ENCODE peak calls at places on chromosomes 13 and 19, in ten cellular contexts. One of them, this sample, is unnamed.
A peak's percentile ranks its signal among the peaks of the same experiment; 100 is the strongest.

GRCh38 chr19:18449552-18449951 is 11.6 kb upstream of the ISYNA1 start:
- DNase-seq in breast epithelium: no peak
- DNase-seq in mammary epithelial cell: no peak
- DNase-seq in esophagus squamous epithelium: no peak
- DNase-seq in GM23248: no peak
- DNase-seq in naive thymus-derived CD4-positive, alpha-beta T cell: no peak
- DNase-seq in CD8-positive, alpha-beta T cell: no peak
- DNase-seq in heart left ventricle: no peak
- DNase-seq in left lung: no peak
- DNase-seq in IMR-90: no peak
- DNase-seq in this sample: no peak

GRCh38 chr19:27776524-27776923 is 1436.4 kb downstream of the UQCRFS1 start:
- DNase-seq in CD8-positive, alpha-beta T cell: no peak
- DNase-seq in naive thymus-derived CD4-positive, alpha-beta T cell: no peak
- DNase-seq in left lung: no peak
- DNase-seq in esophagus squamous epithelium: no peak
- DNase-seq in heart left ventricle: no peak
- DNase-seq in breast epithelium: no peak
- DNase-seq in IMR-90: no peak
- DNase-seq in GM23248: no peak
- DNase-seq in mammary epithelial cell: no peak
- DNase-seq in this sample: no peak

GRCh38 chr19:12769689-12770088 is 5.7 kb downstream of the HOOK2 start:
- DNase-seq in breast epithelium: no peak
- DNase-seq in esophagus squamous epithelium: no peak
- DNase-seq in CD8-positive, alpha-beta T cell: peak; percentile 31
- DNase-seq in GM23248: no peak
- DNase-seq in mammary epithelial cell: no peak
- DNase-seq in IMR-90: no peak
- DNase-seq in heart left ventricle: no peak
- DNase-seq in left lung: peak; percentile 85
- DNase-seq in naive thymus-derived CD4-positive, alpha-beta T cell: peak; percentile 39
- DNase-seq in this sample: no peak

GRCh38 chr13:43546260-43546659 is 240.5 kb downstream of the ENOX1 start:
- DNase-seq in breast epithelium: no peak
- DNase-seq in esophagus squamous epithelium: no peak
- DNase-seq in GM23248: no peak
- DNase-seq in mammary epithelial cell: no peak
- DNase-seq in left lung: no peak
- DNase-seq in naive thymus-derived CD4-positive, alpha-beta T cell: no peak
- DNase-seq in CD8-positive, alpha-beta T cell: no peak
- DNase-seq in IMR-90: no peak
- DNase-seq in heart left ventricle: peak; percentile 82
- DNase-seq in this sample: no peak

GRCh38 chr13:97226788-97227627 is 4.9 kb downstream of the MBNL2 start:
- DNase-seq in GM23248: peak; percentile 58
- DNase-seq in heart left ventricle: no peak
- DNase-seq in CD8-positive, alpha-beta T cell: peak; percentile 63
- DNase-seq in left lung: no peak
- DNase-seq in IMR-90: no peak
- DNase-seq in esophagus squamous epithelium: no peak
- DNase-seq in mammary epithelial cell: no peak
- DNase-seq in breast epithelium: no peak
- DNase-seq in naive thymus-derived CD4-positive, alpha-beta T cell: peak; percentile 37
- DNase-seq in this sample: no peak

GRCh38 chr13:72851678-72852014 is 69.7 kb downstream of the PIBF1 start:
- DNase-seq in CD8-positive, alpha-beta T cell: no peak
- DNase-seq in left lung: no peak
- DNase-seq in heart left ventricle: no peak
- DNase-seq in naive thymus-derived CD4-positive, alpha-beta T cell: no peak
- DNase-seq in GM23248: no peak
- DNase-seq in breast epithelium: no peak
- DNase-seq in mammary epithelial cell: no peak
- DNase-seq in IMR-90: no peak
- DNase-seq in esophagus squamous epithelium: no peak
- DNase-seq in this sample: no peak

GRCh38 chr13:20525144-20525600 is 485 bp downstream of the CRYL1 start:
- DNase-seq in CD8-positive, alpha-beta T cell: peak; percentile 24
- DNase-seq in heart left ventricle: peak; percentile 39
- DNase-seq in naive thymus-derived CD4-positive, alpha-beta T cell: peak; percentile 34
- DNase-seq in IMR-90: no peak
- DNase-seq in left lung: peak; percentile 88
- DNase-seq in GM23248: peak; percentile 44
- DNase-seq in mammary epithelial cell: peak; percentile 7
- DNase-seq in breast epithelium: no peak
- DNase-seq in esophagus squamous epithelium: no peak
- DNase-seq in this sample: no peak

GRCh38 chr19:5951338-5951861 is 26.5 kb downstream of the RANBP3 start:
- DNase-seq in mammary epithelial cell: no peak
- DNase-seq in IMR-90: no peak
- DNase-seq in CD8-positive, alpha-beta T cell: no peak
- DNase-seq in left lung: peak; percentile 77
- DNase-seq in esophagus squamous epithelium: no peak
- DNase-seq in GM23248: no peak
- DNase-seq in heart left ventricle: peak; percentile 53
- DNase-seq in naive thymus-derived CD4-positive, alpha-beta T cell: no peak
- DNase-seq in breast epithelium: no peak
- DNase-seq in this sample: no peak

GRCh38 chr19:51727349-51727880 is 3.6 kb upstream of the HAS1 start:
- DNase-seq in CD8-positive, alpha-beta T cell: no peak
- DNase-seq in esophagus squamous epithelium: no peak
- DNase-seq in heart left ventricle: no peak
- DNase-seq in left lung: no peak
- DNase-seq in IMR-90: no peak
- DNase-seq in GM23248: peak; percentile 77
- DNase-seq in naive thymus-derived CD4-positive, alpha-beta T cell: no peak
- DNase-seq in breast epithelium: no peak
- DNase-seq in mammary epithelial cell: peak; percentile 91
- DNase-seq in this sample: peak; percentile 47

GRCh38 chr13:21106089-21106488 is 44.7 kb upstream of the LATS2 start:
- DNase-seq in IMR-90: peak; percentile 74
- DNase-seq in CD8-positive, alpha-beta T cell: no peak
- DNase-seq in naive thymus-derived CD4-positive, alpha-beta T cell: no peak
- DNase-seq in left lung: no peak
- DNase-seq in breast epithelium: no peak
- DNase-seq in esophagus squamous epithelium: no peak
- DNase-seq in heart left ventricle: no peak
- DNase-seq in mammary epithelial cell: no peak
- DNase-seq in GM23248: peak; percentile 75
- DNase-seq in this sample: no peak

GRCh38 chr19:13797870-13798269 is 2.6 kb downstream of the ZSWIM4 start:
- DNase-seq in esophagus squamous epithelium: no peak
- DNase-seq in IMR-90: peak; percentile 71
- DNase-seq in naive thymus-derived CD4-positive, alpha-beta T cell: no peak
- DNase-seq in GM23248: peak; percentile 90
- DNase-seq in mammary epithelial cell: peak; percentile 80
- DNase-seq in breast epithelium: no peak
- DNase-seq in left lung: no peak
- DNase-seq in heart left ventricle: peak; percentile 51
- DNase-seq in CD8-positive, alpha-beta T cell: no peak
- DNase-seq in this sample: no peak

GRCh38 chr13:100392709-100393630 is 195.6 kb downstream of the GGACT start:
- DNase-seq in mammary epithelial cell: peak; percentile 94
- DNase-seq in CD8-positive, alpha-beta T cell: peak; percentile 52
- DNase-seq in naive thymus-derived CD4-positive, alpha-beta T cell: no peak
- DNase-seq in esophagus squamous epithelium: peak; percentile 5
- DNase-seq in heart left ventricle: peak; percentile 60
- DNase-seq in left lung: no peak
- DNase-seq in GM23248: peak; percentile 99
- DNase-seq in breast epithelium: no peak
- DNase-seq in IMR-90: peak; percentile 100
- DNase-seq in this sample: peak; percentile 88

GRCh38 chr13:100397627-100398026 is 191.0 kb downstream of the GGACT start:
- DNase-seq in esophagus squamous epithelium: no peak
- DNase-seq in breast epithelium: no peak
- DNase-seq in heart left ventricle: no peak
- DNase-seq in mammary epithelial cell: no peak
- DNase-seq in naive thymus-derived CD4-positive, alpha-beta T cell: no peak
- DNase-seq in left lung: no peak
- DNase-seq in IMR-90: no peak
- DNase-seq in CD8-positive, alpha-beta T cell: no peak
- DNase-seq in GM23248: no peak
- DNase-seq in this sample: no peak

GRCh38 chr13:100395698-100396373 is 192.8 kb downstream of the GGACT start:
- DNase-seq in left lung: no peak
- DNase-seq in mammary epithelial cell: no peak
- DNase-seq in GM23248: no peak
- DNase-seq in naive thymus-derived CD4-positive, alpha-beta T cell: no peak
- DNase-seq in IMR-90: no peak
- DNase-seq in esophagus squamous epithelium: no peak
- DNase-seq in breast epithelium: no peak
- DNase-seq in CD8-positive, alpha-beta T cell: no peak
- DNase-seq in heart left ventricle: no peak
- DNase-seq in this sample: no peak

GRCh38 chr13:100396771-100397170 is 191.8 kb downstream of the GGACT start:
- DNase-seq in left lung: no peak
- DNase-seq in mammary epithelial cell: no peak
- DNase-seq in heart left ventricle: no peak
- DNase-seq in CD8-positive, alpha-beta T cell: no peak
- DNase-seq in GM23248: no peak
- DNase-seq in naive thymus-derived CD4-positive, alpha-beta T cell: no peak
- DNase-seq in breast epithelium: no peak
- DNase-seq in IMR-90: no peak
- DNase-seq in esophagus squamous epithelium: no peak
- DNase-seq in this sample: no peak

GRCh38 chr13:100394005-100394695 is 194.4 kb downstream of the GGACT start:
- DNase-seq in heart left ventricle: no peak
- DNase-seq in mammary epithelial cell: no peak
- DNase-seq in IMR-90: peak; percentile 92
- DNase-seq in left lung: no peak
- DNase-seq in GM23248: peak; percentile 94
- DNase-seq in esophagus squamous epithelium: no peak
- DNase-seq in CD8-positive, alpha-beta T cell: no peak
- DNase-seq in breast epithelium: no peak
- DNase-seq in naive thymus-derived CD4-positive, alpha-beta T cell: peak; percentile 15
- DNase-seq in this sample: no peak
- H3K27ac ChIP-seq in heart left ventricle: peak overlapping the region; percentile 60
- H3K27ac ChIP-seq in mammary epithelial cell: no peak overlapping the region
- H3K27ac ChIP-seq in IMR-90: peak overlapping the region; percentile 42
- H3K27ac ChIP-seq in left lung: peak overlapping the region; percentile 74
- H3K27ac ChIP-seq in GM23248: peak overlapping the region; percentile 99
- H3K27ac ChIP-seq in esophagus squamous epithelium: peak overlapping the region; percentile 3
- H3K27ac ChIP-seq in CD8-positive, alpha-beta T cell: no peak overlapping the region
- H3K27ac ChIP-seq in breast epithelium: peak overlapping the region; percentile 79
- H3K27ac ChIP-seq in naive thymus-derived CD4-positive, alpha-beta T cell: no peak overlapping the region
- H3K27ac ChIP-seq in this sample: peak overlapping the region; percentile 75

DNA sequence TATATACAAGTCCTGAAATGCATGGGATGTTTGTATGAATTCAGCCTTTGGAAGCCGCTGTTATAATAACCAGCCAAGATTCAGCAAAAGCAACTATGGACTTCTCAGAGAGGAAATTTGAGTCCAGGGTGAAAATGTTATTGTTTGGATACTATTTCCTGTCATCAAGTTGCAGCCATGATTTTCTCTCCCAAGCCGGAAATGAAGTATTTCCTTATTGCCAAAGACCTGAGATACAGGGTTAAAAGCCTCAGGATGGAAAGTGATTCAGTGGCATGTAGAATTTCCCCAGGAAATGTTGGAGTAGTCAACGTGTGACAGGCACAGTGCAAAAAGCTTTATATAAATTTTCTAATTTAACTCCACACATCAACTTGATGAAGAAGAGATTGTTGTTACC is 133.8 kb downstream of the IRS2 start:
- DNase-seq in heart left ventricle: no peak
- DNase-seq in IMR-90: peak; percentile 16
- DNase-seq in CD8-positive, alpha-beta T cell: no peak
- DNase-seq in left lung: no peak
- DNase-seq in naive thymus-derived CD4-positive, alpha-beta T cell: no peak
- DNase-seq in breast epithelium: no peak
- DNase-seq in GM23248: no peak
- DNase-seq in mammary epithelial cell: peak; percentile 32
- DNase-seq in esophagus squamous epithelium: no peak
- DNase-seq in this sample: no peak
- H3K27ac ChIP-seq in heart left ventricle: no peak overlapping the region
- H3K27ac ChIP-seq in IMR-90: no peak overlapping the region
- H3K27ac ChIP-seq in CD8-positive, alpha-beta T cell: no peak overlapping the region
- H3K27ac ChIP-seq in left lung: peak overlapping the region; percentile 37
- H3K27ac ChIP-seq in naive thymus-derived CD4-positive, alpha-beta T cell: no peak overlapping the region
- H3K27ac ChIP-seq in breast epithelium: peak overlapping the region; percentile 17
- H3K27ac ChIP-seq in GM23248: no peak overlapping the region
- H3K27ac ChIP-seq in mammary epithelial cell: no peak overlapping the region
- H3K27ac ChIP-seq in esophagus squamous epithelium: peak overlapping the region; percentile 16
- H3K27ac ChIP-seq in this sample: no peak overlapping the region

GRCh38 chr13:41139296-41139966 is 6.8 kb upstream of the KBTBD6 start:
- DNase-seq in breast epithelium: no peak
- DNase-seq in heart left ventricle: no peak
- DNase-seq in GM23248: peak; percentile 48
- DNase-seq in esophagus squamous epithelium: no peak
- DNase-seq in CD8-positive, alpha-beta T cell: no peak
- DNase-seq in mammary epithelial cell: peak; percentile 81
- DNase-seq in IMR-90: peak; percentile 66
- DNase-seq in left lung: no peak
- DNase-seq in naive thymus-derived CD4-positive, alpha-beta T cell: no peak
- DNase-seq in this sample: no peak
- H3K27ac ChIP-seq in breast epithelium: no peak overlapping the region
- H3K27ac ChIP-seq in heart left ventricle: no peak overlapping the region
- H3K27ac ChIP-seq in GM23248: no peak overlapping the region
- H3K27ac ChIP-seq in esophagus squamous epithelium: no peak overlapping the region
- H3K27ac ChIP-seq in CD8-positive, alpha-beta T cell: no peak overlapping the region
- H3K27ac ChIP-seq in mammary epithelial cell: peak overlapping the region; percentile 99
- H3K27ac ChIP-seq in IMR-90: peak overlapping the region; percentile 98
- H3K27ac ChIP-seq in left lung: no peak overlapping the region
- H3K27ac ChIP-seq in naive thymus-derived CD4-positive, alpha-beta T cell: no peak overlapping the region
- H3K27ac ChIP-seq in this sample: no peak overlapping the region

DNA sequence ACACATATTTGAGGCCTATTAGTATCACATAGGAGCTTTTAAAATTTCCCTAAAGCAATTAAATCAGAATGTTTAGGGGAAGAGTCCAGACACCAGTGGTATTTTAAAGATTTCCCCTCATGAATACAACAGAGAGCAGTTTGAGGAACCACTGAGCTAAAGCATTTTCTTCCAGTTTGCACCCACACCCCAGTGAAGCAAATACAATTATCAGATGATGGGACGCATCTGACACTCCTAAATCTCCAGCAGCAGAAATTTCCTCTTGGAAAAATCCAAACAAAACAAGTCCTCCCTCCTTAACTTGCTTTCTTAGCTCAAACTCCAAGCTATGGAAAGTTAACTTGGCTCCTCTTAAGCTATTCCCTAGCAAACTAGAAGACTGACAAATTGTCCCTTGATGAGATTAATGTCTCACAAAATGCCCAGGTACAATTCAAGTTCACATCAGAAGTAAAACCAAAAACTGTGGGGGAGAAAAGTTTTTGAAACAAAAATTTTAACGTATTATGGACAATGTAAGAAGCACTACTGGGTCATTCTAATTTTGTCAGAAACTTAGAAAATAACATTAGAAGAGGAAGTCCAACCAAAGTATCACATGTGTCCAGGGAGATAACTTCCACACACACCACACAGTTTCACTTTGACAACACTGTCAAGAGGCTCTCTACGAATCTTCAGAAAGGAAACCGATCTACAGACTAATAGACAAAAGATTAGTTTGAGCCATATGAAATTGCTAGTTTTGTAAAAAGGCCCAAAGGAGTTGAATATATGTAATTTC is 74.1 kb downstream of the ABCC4 start:
- DNase-seq in GM23248: no peak
- DNase-seq in esophagus squamous epithelium: no peak
- DNase-seq in mammary epithelial cell: no peak
- DNase-seq in naive thymus-derived CD4-positive, alpha-beta T cell: no peak
- DNase-seq in left lung: no peak
- DNase-seq in breast epithelium: no peak
- DNase-seq in CD8-positive, alpha-beta T cell: no peak
- DNase-seq in IMR-90: no peak
- DNase-seq in heart left ventricle: no peak
- DNase-seq in this sample: no peak
- H3K27ac ChIP-seq in GM23248: no peak overlapping the region
- H3K27ac ChIP-seq in esophagus squamous epithelium: peak overlapping the region; percentile 24
- H3K27ac ChIP-seq in mammary epithelial cell: no peak overlapping the region
- H3K27ac ChIP-seq in naive thymus-derived CD4-positive, alpha-beta T cell: no peak overlapping the region
- H3K27ac ChIP-seq in left lung: peak overlapping the region; percentile 13
- H3K27ac ChIP-seq in breast epithelium: no peak overlapping the region
- H3K27ac ChIP-seq in CD8-positive, alpha-beta T cell: no peak overlapping the region
- H3K27ac ChIP-seq in IMR-90: no peak overlapping the region
- H3K27ac ChIP-seq in heart left ventricle: peak overlapping the region; percentile 25
- H3K27ac ChIP-seq in this sample: no peak overlapping the region

This sample was measured in coronary artery.